ENCODE peak calls at places on chromosome 11, in eight cellular contexts. One of them, this sample, is unnamed.

GRCh38 chr11:110087820-110088534 is 5.2 kb upstream of the ZC3H12C start:
- DNase-seq in stimulated activated CD8-positive, alpha-beta memory T cell treated with anti-CD3 and anti-CD28 coated beads, Interleukin-4, amount 100 ng/mL, for 1 hour: no peak
- DNase-seq in right lobe of liver: no peak
- DNase-seq in ELR: peak
- DNase-seq in GM13976: no peak
- DNase-seq in GM04504: peak
- DNase-seq in GM23248: peak
- DNase-seq in hypothalamus: no peak
- DNase-seq in this sample: peak

GRCh38 chr11:44467413-44467812 is 98.0 kb upstream of the CD82 start:
- DNase-seq in right lobe of liver: no peak
- DNase-seq in hypothalamus: no peak
- DNase-seq in ELR: no peak
- DNase-seq in GM04504: no peak
- DNase-seq in GM13976: no peak
- DNase-seq in GM23248: no peak
- DNase-seq in stimulated activated CD8-positive, alpha-beta memory T cell treated with anti-CD3 and anti-CD28 coated beads, Interleukin-4, amount 100 ng/mL, for 1 hour: no peak
- DNase-seq in this sample: no peak

GRCh38 chr11:20278727-20279126 is 84.8 kb upstream of the HTATIP2 start:
- DNase-seq in right lobe of liver: no peak
- DNase-seq in stimulated activated CD8-positive, alpha-beta memory T cell treated with anti-CD3 and anti-CD28 coated beads, Interleukin-4, amount 100 ng/mL, for 1 hour: no peak
- DNase-seq in ELR: no peak
- DNase-seq in GM04504: no peak
- DNase-seq in GM23248: peak
- DNase-seq in hypothalamus: no peak
- DNase-seq in GM13976: peak
- DNase-seq in this sample: no peak

GRCh38 chr11:8793114-8793777 is 110.7 kb downstream of the RPL27A start:
- DNase-seq in hypothalamus: no peak
- DNase-seq in right lobe of liver: no peak
- DNase-seq in GM04504: no peak
- DNase-seq in stimulated activated CD8-positive, alpha-beta memory T cell treated with anti-CD3 and anti-CD28 coated beads, Interleukin-4, amount 100 ng/mL, for 1 hour: no peak
- DNase-seq in GM13976: no peak
- DNase-seq in GM23248: no peak
- DNase-seq in ELR: no peak
- DNase-seq in this sample: no peak

GRCh38 chr11:83219095-83219494 is 25.6 kb downstream of the ANKRD42 start:
- DNase-seq in ELR: peak
- DNase-seq in stimulated activated CD8-positive, alpha-beta memory T cell treated with anti-CD3 and anti-CD28 coated beads, Interleukin-4, amount 100 ng/mL, for 1 hour: no peak
- DNase-seq in GM13976: no peak
- DNase-seq in GM04504: no peak
- DNase-seq in GM23248: no peak
- DNase-seq in hypothalamus: no peak
- DNase-seq in right lobe of liver: no peak
- DNase-seq in this sample: peak

GRCh38 chr11:47415949-47416472 is 7.6 kb downstream of the SLC39A13 start:
- DNase-seq in ELR: peak
- DNase-seq in GM23248: peak
- DNase-seq in GM04504: peak
- DNase-seq in hypothalamus: no peak
- DNase-seq in stimulated activated CD8-positive, alpha-beta memory T cell treated with anti-CD3 and anti-CD28 coated beads, Interleukin-4, amount 100 ng/mL, for 1 hour: no peak
- DNase-seq in GM13976: no peak
- DNase-seq in right lobe of liver: no peak
- DNase-seq in this sample: peak

GRCh38 chr11:2996976-2997375 is 4.8 kb upstream of the NAP1L4 start:
- DNase-seq in right lobe of liver: no peak
- DNase-seq in GM23248: no peak
- DNase-seq in stimulated activated CD8-positive, alpha-beta memory T cell treated with anti-CD3 and anti-CD28 coated beads, Interleukin-4, amount 100 ng/mL, for 1 hour: no peak
- DNase-seq in ELR: no peak
- DNase-seq in hypothalamus: no peak
- DNase-seq in GM13976: no peak
- DNase-seq in GM04504: no peak
- DNase-seq in this sample: no peak

GRCh38 chr11:45048870-45049825 is 97.3 kb upstream of the PRDM11 start:
- DNase-seq in GM23248: peak
- DNase-seq in stimulated activated CD8-positive, alpha-beta memory T cell treated with anti-CD3 and anti-CD28 coated beads, Interleukin-4, amount 100 ng/mL, for 1 hour: no peak
- DNase-seq in hypothalamus: no peak
- DNase-seq in GM04504: no peak
- DNase-seq in GM13976: no peak
- DNase-seq in right lobe of liver: no peak
- DNase-seq in ELR: no peak
- DNase-seq in this sample: no peak

GRCh38 chr11:124900464-124900863 is 2.8 kb upstream of the ROBO4 start:
- DNase-seq in GM04504: peak
- DNase-seq in ELR: peak
- DNase-seq in right lobe of liver: no peak
- DNase-seq in GM13976: no peak
- DNase-seq in GM23248: peak
- DNase-seq in stimulated activated CD8-positive, alpha-beta memory T cell treated with anti-CD3 and anti-CD28 coated beads, Interleukin-4, amount 100 ng/mL, for 1 hour: no peak
- DNase-seq in hypothalamus: peak
- DNase-seq in this sample: peak

GRCh38 chr11:85941380-85941973 is 86.3 kb downstream of the CCDC83 start:
- DNase-seq in GM13976: peak
- DNase-seq in ELR: peak
- DNase-seq in stimulated activated CD8-positive, alpha-beta memory T cell treated with anti-CD3 and anti-CD28 coated beads, Interleukin-4, amount 100 ng/mL, for 1 hour: no peak
- DNase-seq in hypothalamus: peak
- DNase-seq in GM23248: peak
- DNase-seq in GM04504: peak
- DNase-seq in right lobe of liver: no peak
- DNase-seq in this sample: peak

GRCh38 chr11:10076458-10077141 is 217.4 kb downstream of the SBF2 start:
- DNase-seq in stimulated activated CD8-positive, alpha-beta memory T cell treated with anti-CD3 and anti-CD28 coated beads, Interleukin-4, amount 100 ng/mL, for 1 hour: no peak
- DNase-seq in GM04504: peak
- DNase-seq in GM23248: peak
- DNase-seq in hypothalamus: no peak
- DNase-seq in right lobe of liver: peak
- DNase-seq in GM13976: peak
- DNase-seq in ELR: peak
- DNase-seq in this sample: peak

GRCh38 chr11:93583490-93583889 is 40.3 kb upstream of the SMCO4 start:
- DNase-seq in ELR: no peak
- DNase-seq in stimulated activated CD8-positive, alpha-beta memory T cell treated with anti-CD3 and anti-CD28 coated beads, Interleukin-4, amount 100 ng/mL, for 1 hour: no peak
- DNase-seq in GM04504: no peak
- DNase-seq in right lobe of liver: no peak
- DNase-seq in GM23248: no peak
- DNase-seq in GM13976: no peak
- DNase-seq in hypothalamus: no peak
- DNase-seq in this sample: no peak

GRCh38 chr11:15695096-15695721 is 580.5 kb downstream of the INSC start:
- DNase-seq in hypothalamus: no peak
- DNase-seq in stimulated activated CD8-positive, alpha-beta memory T cell treated with anti-CD3 and anti-CD28 coated beads, Interleukin-4, amount 100 ng/mL, for 1 hour: no peak
- DNase-seq in GM23248: no peak
- DNase-seq in right lobe of liver: no peak
- DNase-seq in ELR: no peak
- DNase-seq in GM13976: no peak
- DNase-seq in GM04504: no peak
- DNase-seq in this sample: no peak

GRCh38 chr11:9251306-9251705 is 13.8 kb downstream of the DENND5A start:
- DNase-seq in stimulated activated CD8-positive, alpha-beta memory T cell treated with anti-CD3 and anti-CD28 coated beads, Interleukin-4, amount 100 ng/mL, for 1 hour: no peak
- DNase-seq in GM13976: no peak
- DNase-seq in hypothalamus: no peak
- DNase-seq in right lobe of liver: no peak
- DNase-seq in GM23248: no peak
- DNase-seq in GM04504: no peak
- DNase-seq in ELR: peak
- DNase-seq in this sample: no peak

GRCh38 chr11:68354181-68354872 is 41.9 kb downstream of the LRP5 start:
- DNase-seq in hypothalamus: no peak
- DNase-seq in GM04504: peak
- DNase-seq in stimulated activated CD8-positive, alpha-beta memory T cell treated with anti-CD3 and anti-CD28 coated beads, Interleukin-4, amount 100 ng/mL, for 1 hour: no peak
- DNase-seq in GM13976: no peak
- DNase-seq in right lobe of liver: peak
- DNase-seq in ELR: peak
- DNase-seq in GM23248: peak
- DNase-seq in this sample: peak

GRCh38 chr11:104246590-104246989 is 82.6 kb upstream of the PDGFD start:
- DNase-seq in stimulated activated CD8-positive, alpha-beta memory T cell treated with anti-CD3 and anti-CD28 coated beads, Interleukin-4, amount 100 ng/mL, for 1 hour: no peak
- DNase-seq in GM23248: no peak
- DNase-seq in hypothalamus: no peak
- DNase-seq in right lobe of liver: no peak
- DNase-seq in GM04504: no peak
- DNase-seq in ELR: no peak
- DNase-seq in GM13976: no peak
- DNase-seq in this sample: no peak

GRCh38 chr11:116086426-116086825 is 582.2 kb upstream of the CADM1 start:
- DNase-seq in stimulated activated CD8-positive, alpha-beta memory T cell treated with anti-CD3 and anti-CD28 coated beads, Interleukin-4, amount 100 ng/mL, for 1 hour: no peak
- DNase-seq in ELR: no peak
- DNase-seq in GM04504: no peak
- DNase-seq in hypothalamus: no peak
- DNase-seq in right lobe of liver: no peak
- DNase-seq in GM13976: no peak
- DNase-seq in GM23248: no peak
- DNase-seq in this sample: no peak

GRCh38 chr11:12280838-12281565 is 96.4 kb upstream of the PARVA start:
- DNase-seq in hypothalamus: no peak
- DNase-seq in GM13976: peak
- DNase-seq in ELR: peak
- DNase-seq in stimulated activated CD8-positive, alpha-beta memory T cell treated with anti-CD3 and anti-CD28 coated beads, Interleukin-4, amount 100 ng/mL, for 1 hour: no peak
- DNase-seq in GM23248: peak
- DNase-seq in GM04504: no peak
- DNase-seq in right lobe of liver: no peak
- DNase-seq in this sample: no peak

This sample was measured in EH.